ENCODE peak calls at places on chromosome 1, in nine cellular contexts. T, A, M, W, S, U, C, X and I are unnamed samples.

GRCh38 chr1:71196685-71197084 is 115.8 kb upstream of the ZRANB2 start:
- DNase-seq in U (no peak), C (no peak), S (no peak), W (no peak), T (no peak), X (peak; percentile 5), A (no peak), M (no peak), I (peak; percentile 1)

GRCh38 chr1:8600336-8600735 is 217.1 kb downstream of the RERE start:
- DNase-seq in T (no peak), S (no peak), W (no peak), X (no peak), A (no peak), U (no peak), M (no peak), C (no peak), I (peak; percentile 61)

GRCh38 chr1:100611086-100611485 is 73.1 kb downstream of the GPR88 start:
- DNase-seq in T (no peak), W (no peak), C (no peak), S (no peak), M (no peak), X (no peak), A (no peak), U (no peak), I (no peak)

GRCh38 chr1:205582046-205582445 is 49.8 kb downstream of the ELK4 start:
- DNase-seq in W (no peak), S (no peak), M (no peak), A (peak; percentile 2), C (no peak), U (no peak), T (no peak), X (no peak), I (no peak)

GRCh38 chr1:116710326-116711060 is 43.0 kb upstream of the IGSF3 start:
- DNase-seq in W (no peak), U (no peak), T (no peak), X (no peak), C (no peak), M (no peak), A (no peak), S (no peak), I (no peak)

GRCh38 chr1:217189362-217189761 is 441.5 kb downstream of the GPATCH2 start:
- DNase-seq in X (no peak), A (no peak), U (no peak), W (no peak), T (no peak), S (no peak), C (no peak), M (no peak), I (no peak)

GRCh38 chr1:226292874-226293552 is 16.0 kb downstream of the LIN9 start:
- DNase-seq in S (no peak), W (no peak), X (no peak), A (no peak), M (no peak), C (no peak), U (no peak), T (no peak), I (no peak)

GRCh38 chr1:22349302-22350043 is 102.2 kb upstream of the ZBTB40 start:
- DNase-seq in S (no peak), C (no peak), W (no peak), M (no peak), A (no peak), X (no peak), U (no peak), T (no peak), I (no peak)

GRCh38 chr1:21468597-21468996 is 28.7 kb downstream of the NBPF3 start:
- DNase-seq in X (no peak), U (no peak), M (no peak), W (no peak), C (no peak), S (peak; percentile 38), T (no peak), A (no peak), I (no peak)

GRCh38 chr1:30923597-30923996 is 15.0 kb upstream of the SDC3 start:
- DNase-seq in M (no peak), X (no peak), T (no peak), C (no peak), A (no peak), U (no peak), S (no peak), W (no peak), I (no peak)

GRCh38 chr1:196609114-196609737 is 986 bp upstream of the KCNT2 start:
- DNase-seq in U (no peak), X (no peak), T (peak; percentile 14), M (no peak), W (no peak), S (no peak), A (no peak), C (no peak), I (no peak)

GRCh38 chr1:184222561-184223157 is 164.2 kb upstream of the C1orf21 start:
- DNase-seq in X (peak; percentile 45), A (peak; percentile 42), M (peak; percentile 70), S (peak; percentile 20), T (no peak), C (peak; percentile 30), U (no peak), W (peak; percentile 38), I (peak; percentile 23)

GRCh38 chr1:119222271-119222670 is 81.8 kb upstream of the WARS2 start:
- DNase-seq in M (no peak), S (no peak), X (no peak), A (no peak), U (no peak), W (no peak), T (no peak), C (no peak), I (no peak)